ENCODE peak calls at places on chromosomes 7 and 10, in five cellular contexts. B, J, P, F and L are unnamed samples.

GRCh38 chr7:97450516-97450915 is 281.4 kb upstream of the TAC1 start:
- DNase-seq in F (no peak), B (no peak), J (no peak), P (no peak), L (no peak)

GRCh38 chr7:6385110-6385792 is 62.5 kb downstream of the DAGLB start:
- DNase-seq in J (no peak), P (no peak), B (no peak), F (no peak), L (no peak)

GRCh38 chr10:21334891-21335696 is 190.4 kb downstream of the SKIDA1 start:
- DNase-seq in B (no peak), F (no peak), J (no peak), P (peak; percentile 43), L (no peak)

GRCh38 chr10:31171402-31172120 is 139.9 kb upstream of the ZNF438 start:
- DNase-seq in P (no peak), B (no peak), F (no peak), J (no peak), L (no peak)

GRCh38 chr10:44195120-44196007 is 189.5 kb downstream of the CXCL12 start:
- DNase-seq in J (no peak), F (no peak), P (peak; percentile 66), B (no peak), L (no peak)

GRCh38 chr10:120204877-120205276 is 252.2 kb upstream of the PLPP4 start:
- DNase-seq in P (no peak), J (no peak), B (no peak), F (no peak), L (no peak)

GRCh38 chr7:24751484-24751883 is 5.8 kb downstream of the GSDME start:
- DNase-seq in B (no peak), F (no peak), P (no peak), J (no peak), L (no peak)

GRCh38 chr10:102677736-102678354 is 33.6 kb downstream of the TRIM8 start:
- DNase-seq in P (no peak), F (no peak), B (no peak), J (no peak), L (no peak)

GRCh38 chr7:35249537-35249907 is 4.4 kb downstream of the TBX20 start:
- DNase-seq in B (no peak), P (no peak), J (no peak), F (no peak), L (no peak)

GRCh38 chr7:7183061-7183832 is 903 bp downstream of the C1GALT1 start:
- DNase-seq in F (peak; percentile 16), J (no peak), B (peak; percentile 16), P (no peak), L (no peak)

GRCh38 chr7:5661941-5662340 is 119.5 kb downstream of the RNF216 start:
- DNase-seq in J (no peak), B (no peak), P (no peak), F (no peak), L (peak; percentile 31)

GRCh38 chr7:155467846-155468821 is 10.2 kb downstream of the EN2 start:
- DNase-seq in F (no peak), B (no peak), J (no peak), P (no peak), L (no peak)

GRCh38 chr10:78025685-78026364 is 3.5 kb downstream of the POLR3A start:
- DNase-seq in F (no peak), B (no peak), J (no peak), P (no peak), L (no peak)

GRCh38 chr10:62414359-62414758 is 40.2 kb downstream of the ZNF365 start:
- DNase-seq in F (no peak), P (no peak), B (no peak), J (no peak), L (no peak)

GRCh38 chr7:19113855-19114590 is 3.4 kb downstream of the TWIST1 start:
- DNase-seq in P (no peak), B (no peak), J (no peak), F (no peak), L (no peak)

GRCh38 chr10:117134084-117135025 is 3.7 kb downstream of the VAX1 start:
- DNase-seq in F (no peak), J (no peak), P (no peak), B (no peak), L (no peak)

GRCh38 chr10:24475598-24475997 is 248.1 kb downstream of the ARHGAP21 start:
- DNase-seq in P (no peak), F (no peak), B (no peak), J (no peak), L (no peak)

GRCh38 chr10:99784025-99784730 is 1.7 kb downstream of the ABCC2 start:
- DNase-seq in J (no peak), F (no peak), P (no peak), B (no peak), L (no peak)

GRCh38 chr7:73446716-73447115 is 13.1 kb downstream of the FZD9 start:
- DNase-seq in F (no peak), P (no peak), B (no peak), J (no peak), L (no peak)

GRCh38 chr10:35711615-35712411 is 69.7 kb upstream of the FZD8 start:
- DNase-seq in B (no peak), J (no peak), F (no peak), P (no peak), L (no peak)

GRCh38 chr7:20438248-20438647 is 107.5 kb downstream of the ITGB8 start:
- DNase-seq in P (no peak), J (no peak), F (no peak), B (no peak), L (no peak)

GRCh38 chr7:64614812-64615211 is 51.1 kb upstream of the ZNF107 start:
- DNase-seq in J (no peak), P (no peak), B (no peak), F (no peak), L (no peak)

GRCh38 chr10:32167450-32167849 is 111.2 kb upstream of the KIF5B start:
- DNase-seq in J (no peak), F (no peak), P (no peak), B (no peak), L (no peak)

GRCh38 chr7:28354601-28355062 is 57.7 kb upstream of the CREB5 start:
- DNase-seq in F (no peak), P (no peak), J (no peak), B (no peak), L (no peak)

GRCh38 chr7:131507592-131508331 is 48.7 kb downstream of the PODXL start:
- DNase-seq in P (peak; percentile 78), J (peak; percentile 64), F (peak; percentile 38), B (peak; percentile 76), L (peak; percentile 67)

GRCh38 chr10:119803264-119803663 is 69.4 kb downstream of the MCMBP start:
- DNase-seq in F (no peak), B (no peak), P (no peak), J (no peak), L (no peak)

DNA sequence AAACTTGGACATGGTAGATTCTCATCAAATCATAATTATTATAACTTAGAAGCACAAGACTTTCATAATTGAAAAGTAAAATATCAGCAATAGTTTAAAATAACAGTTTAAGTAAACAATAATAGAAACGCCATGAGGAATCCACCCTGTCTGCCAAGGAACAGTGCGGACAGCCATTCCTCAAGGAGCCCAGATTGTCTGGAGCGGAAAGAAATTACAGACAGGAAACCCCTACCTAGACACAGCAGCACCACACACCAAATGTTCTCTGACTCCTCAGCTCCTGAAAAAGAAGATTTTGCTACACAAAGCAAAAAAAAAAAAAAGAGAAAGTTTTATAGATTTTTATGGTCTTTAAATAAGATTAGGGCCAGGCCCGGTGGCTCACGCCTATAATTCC is 21.5 kb upstream of the SEC61G start:
- DNase-seq in B (no peak), P (no peak), F (no peak), J (no peak), L (no peak)
- H3K27me3 ChIP-seq in B (no peaks in the 10 kb centered on the region), P (no peaks in the 10 kb centered on the region), F (no peaks in the 10 kb centered on the region), J (no peaks in the 10 kb centered on the region), L (peaks cover 2% of the 10 kb centered on the region)

DNA sequence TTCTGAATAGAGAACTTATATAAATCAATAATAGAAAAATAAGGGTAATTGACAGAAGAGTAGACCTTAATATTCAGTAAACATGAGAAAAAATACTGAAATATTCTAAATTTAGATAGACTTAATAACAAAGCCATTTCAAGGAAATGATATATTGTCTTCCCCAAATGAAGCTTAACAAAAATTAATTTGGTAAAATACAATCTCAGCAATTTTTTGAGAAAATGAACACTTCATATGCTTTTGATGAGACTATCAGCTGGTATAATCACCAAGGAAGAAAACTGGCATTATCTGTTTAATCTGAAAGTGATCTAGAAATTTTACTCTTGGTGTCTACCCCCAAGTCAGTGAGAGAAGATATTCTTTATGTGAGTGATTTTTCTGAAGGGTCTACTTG is 1.7 kb upstream of the FAM237B start:
- DNase-seq in P (no peak), J (no peak), B (no peak), F (no peak), L (no peak)
- H3K27me3 ChIP-seq in P (peaks cover 29% of the 10 kb centered on the region), J (peaks cover 28% of the 10 kb centered on the region), B (peaks cover 54% of the 10 kb centered on the region), F (peaks cover 10% of the 10 kb centered on the region), L (peaks cover 22% of the 10 kb centered on the region)

GRCh38 chr7:1267016-1267900 is 34.6 kb downstream of the UNCX start:
- DNase-seq in B (no peak), J (no peak), P (no peak), F (no peak), L (no peak)

GRCh38 chr7:1262441-1262840 is 29.8 kb downstream of the UNCX start:
- DNase-seq in J (no peak), P (no peak), F (no peak), B (no peak), L (no peak)

GRCh38 chr7:1263391-1263951 is 30.8 kb downstream of the UNCX start:
- DNase-seq in P (no peak), B (no peak), J (no peak), F (no peak), L (no peak)

GRCh38 chr7:1268076-1268815 is 35.6 kb downstream of the UNCX start:
- DNase-seq in J (no peak), B (no peak), F (no peak), P (no peak), L (no peak)

DNA sequence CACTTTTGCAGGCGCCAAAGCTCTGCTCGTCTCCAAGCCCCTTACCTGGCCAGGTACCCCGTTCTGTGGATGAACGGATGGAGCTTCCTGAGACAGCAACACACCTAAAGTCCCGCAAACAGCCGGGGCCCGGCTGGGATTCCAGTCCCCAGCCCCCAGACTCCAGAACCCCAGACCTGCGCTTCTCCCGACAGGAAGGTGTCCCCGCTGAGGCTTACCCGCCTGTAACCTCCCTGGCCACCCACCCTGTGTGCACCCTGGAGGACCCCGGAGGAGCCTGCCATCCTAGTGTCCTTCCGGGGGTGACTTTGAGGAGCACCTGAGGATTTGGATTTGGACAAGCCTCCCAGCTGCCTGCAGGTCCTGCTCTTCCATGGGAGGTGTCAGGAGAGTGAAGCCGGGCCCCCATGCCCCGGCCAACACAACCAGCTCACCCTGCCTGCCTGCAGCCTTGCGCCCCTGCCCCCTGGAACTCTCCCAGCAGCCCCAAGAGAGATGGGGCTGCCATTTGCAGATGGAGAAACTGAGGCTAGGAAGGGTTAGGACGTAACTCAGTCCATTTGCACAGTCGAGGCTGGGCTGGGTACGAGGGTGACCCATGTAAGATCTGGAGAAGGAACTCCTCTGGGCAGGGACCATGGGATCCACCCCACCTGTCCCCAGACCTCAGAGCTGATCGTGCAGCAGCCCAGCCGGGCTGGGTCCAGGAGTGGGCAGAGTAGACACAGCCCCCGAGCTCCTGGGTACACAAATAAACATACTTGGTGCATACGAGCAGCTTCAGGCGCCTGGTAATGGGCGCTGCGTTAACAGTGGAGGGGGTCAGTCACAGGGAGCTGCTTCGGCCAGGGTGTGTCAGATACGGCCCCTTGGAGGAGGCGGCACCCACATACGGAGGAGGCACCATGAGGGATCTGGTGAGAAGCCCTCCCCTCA is 31.9 kb downstream of the UNCX start:
- DNase-seq in P (no peak), F (no peak), B (no peak), J (no peak), L (no peak)
- H3K27me3 ChIP-seq in P (peaks cover 56% of the 10 kb centered on the region), F (no peaks in the 10 kb centered on the region), B (peaks cover 30% of the 10 kb centered on the region), J (peaks cover 5% of the 10 kb centered on the region), L (peaks cover 10% of the 10 kb centered on the region)

GRCh38 chr7:27237735-27238334 is 4.8 kb upstream of the EVX1 start:
- DNase-seq in P (no peak), B (no peak), F (no peak), J (no peak), L (no peak)
- H3K27me3 ChIP-seq in P (peaks cover 69% of the 10 kb centered on the region), B (peaks cover 92% of the 10 kb centered on the region), F (peaks cover 62% of the 10 kb centered on the region), J (peaks cover 57% of the 10 kb centered on the region), L (peaks cover 70% of the 10 kb centered on the region)